ENCODE peak calls at places on chromosomes 2 and 18, in seven cellular contexts. U is gastrocnemius medialis; S is tibial nerve; E is adrenal gland; V is CD8-positive, alpha-beta memory T cell; I is uterus; W is PC-9. C is an unnamed sample.

GRCh38 chr2:72111061-72111460 is 36.6 kb downstream of the CYP26B1 start:
- DNase-seq in S (no peak), W (no peak), E (no peak), I (no peak), U (no peak), V (no peak), C (no peak)

GRCh38 chr2:60806988-60807681 is 51.1 kb downstream of the PAPOLG start:
- DNase-seq in S (no peak), V (peak; percentile 23), E (no peak), I (no peak), U (no peak), W (no peak), C (no peak)

GRCh38 chr18:21739604-21740473 is 753 bp upstream of the MIB1 start:
- DNase-seq in S (no peak), U (no peak), E (peak; percentile 22), I (peak; percentile 28), V (no peak), W (no peak), C (no peak)

GRCh38 chr2:101427240-101427639 is 39.9 kb upstream of the CREG2 start:
- DNase-seq in S (no peak), V (no peak), E (no peak), U (no peak), W (no peak), I (no peak), C (no peak)

GRCh38 chr18:58605027-58606020 is 23.6 kb downstream of the ALPK2 start:
- DNase-seq in V (peak; percentile 33), W (no peak), E (no peak), U (no peak), I (no peak), S (no peak), C (no peak)

GRCh38 chr2:9230881-9231280 is 24.3 kb downstream of the ASAP2 start:
- DNase-seq in W (no peak), S (no peak), V (no peak), I (peak; percentile 11), U (no peak), E (no peak), C (no peak)

GRCh38 chr2:26710174-26710573 is 17.7 kb downstream of the KCNK3 start:
- DNase-seq in U (no peak), S (no peak), V (no peak), W (no peak), E (no peak), I (no peak), C (no peak)

GRCh38 chr2:95761556-95761955 is 169.8 kb downstream of the TRIM43 start:
- DNase-seq in W (no peak), S (no peak), U (no peak), E (no peak), V (no peak), I (no peak), C (no peak)

GRCh38 chr2:212539145-212539880 is 711 bp upstream of the ERBB4 start:
- DNase-seq in S (peak; percentile 65), V (no peak), I (no peak), U (peak; percentile 69), W (peak; percentile 49), E (peak; percentile 29), C (no peak)

GRCh38 chr2:222398446-222398885 is 25.9 kb upstream of the SGPP2 start:
- DNase-seq in E (no peak), V (no peak), U (no peak), I (no peak), W (no peak), S (no peak), C (no peak)

GRCh38 chr18:7298149-7298548 is 67.3 kb downstream of the LRRC30 start:
- DNase-seq in W (no peak), V (no peak), E (no peak), I (no peak), U (no peak), S (no peak), C (no peak)

GRCh38 chr2:12637754-12638153 is 79.0 kb upstream of the TRIB2 start:
- DNase-seq in E (peak; percentile 25), U (no peak), I (no peak), S (no peak), V (no peak), W (no peak), C (no peak)

GRCh38 chr2:2765176-2765800 is 434.2 kb upstream of the MYT1L start:
- DNase-seq in I (no peak), U (no peak), V (no peak), E (no peak), W (no peak), S (no peak), C (no peak)

GRCh38 chr2:2763351-2763997 is 432.4 kb upstream of the MYT1L start:
- DNase-seq in V (no peak), S (no peak), W (no peak), U (no peak), I (no peak), E (no peak), C (no peak)

GRCh38 chr2:2764739-2765138 is 433.7 kb upstream of the MYT1L start:
- DNase-seq in V (no peak), E (no peak), I (no peak), S (no peak), W (no peak), U (no peak), C (no peak)

GRCh38 chr2:2762898-2763287 is 431.8 kb upstream of the MYT1L start:
- DNase-seq in V (no peak), I (no peak), S (no peak), U (no peak), W (no peak), E (no peak), C (no peak)

DNA sequence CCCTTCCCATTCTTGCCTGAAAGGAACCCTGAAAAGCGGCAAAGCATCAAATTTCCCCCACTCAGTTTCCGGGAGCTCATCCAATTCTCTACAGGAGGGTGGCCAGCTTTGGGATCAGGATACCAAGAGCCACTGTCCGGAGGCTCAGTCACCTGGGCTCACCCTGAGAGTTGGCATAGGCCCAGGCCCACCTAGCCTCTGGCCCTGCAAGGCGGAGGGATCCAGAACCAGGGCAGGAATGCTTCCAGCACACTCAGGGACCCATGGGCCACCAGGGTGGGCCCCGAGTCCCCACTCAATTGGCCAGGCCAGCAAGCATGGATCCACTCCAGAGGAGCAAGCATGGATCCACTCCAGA is 432.9 kb upstream of the MYT1L start:
- DNase-seq in W (no peak), U (peak; percentile 31), V (no peak), S (no peak), E (no peak), I (no peak), C (no peak)
- H3K9me3 ChIP-seq in W (no peaks in the 10 kb centered on the region), U (no peaks in the 10 kb centered on the region), V (no peaks in the 10 kb centered on the region), S (peaks cover 4% of the 10 kb centered on the region), E (no peaks in the 10 kb centered on the region), I (no peaks in the 10 kb centered on the region), C (no peaks in the 10 kb centered on the region)

GRCh38 chr2:107645586-107645985 is 181.1 kb upstream of the RGPD4 start:
- DNase-seq in I (no peak), E (no peak), S (no peak), V (no peak), W (no peak), U (no peak), C (no peak)
- H3K9me3 ChIP-seq in I (no peaks in the 10 kb centered on the region), E (no peaks in the 10 kb centered on the region), S (peaks cover 17% of the 10 kb centered on the region), V (peaks cover 3% of the 10 kb centered on the region), W (no peaks in the 10 kb centered on the region), U (no peaks in the 10 kb centered on the region), C (peaks cover 2% of the 10 kb centered on the region)

GRCh38 chr2:65487404-65487803 is 55.0 kb upstream of the SPRED2 start:
- DNase-seq in W (no peak), V (no peak), S (no peak), I (no peak), U (no peak), E (no peak), C (no peak)

GRCh38 chr2:65485839-65486238 is 53.4 kb upstream of the SPRED2 start:
- DNase-seq in I (no peak), V (no peak), S (no peak), E (no peak), U (no peak), W (no peak), C (no peak)

GRCh38 chr2:65486802-65487201 is 54.4 kb upstream of the SPRED2 start:
- DNase-seq in U (no peak), E (no peak), I (no peak), W (no peak), V (no peak), S (no peak), C (no peak)

GRCh38 chr2:65488527-65488926 is 56.1 kb upstream of the SPRED2 start:
- DNase-seq in W (no peak), I (no peak), U (no peak), V (no peak), S (no peak), E (no peak), C (no peak)

GRCh38 chr2:65486282-65486681 is 53.9 kb upstream of the SPRED2 start:
- DNase-seq in W (no peak), E (no peak), I (no peak), S (no peak), U (no peak), V (no peak), C (no peak)
- H3K9me3 ChIP-seq in W (peaks cover 50% of the 10 kb centered on the region), E (no peaks in the 10 kb centered on the region), I (no peaks in the 10 kb centered on the region), S (no peaks in the 10 kb centered on the region), U (no peaks in the 10 kb centered on the region), V (no peaks in the 10 kb centered on the region), C (no peaks in the 10 kb centered on the region)

DNA sequence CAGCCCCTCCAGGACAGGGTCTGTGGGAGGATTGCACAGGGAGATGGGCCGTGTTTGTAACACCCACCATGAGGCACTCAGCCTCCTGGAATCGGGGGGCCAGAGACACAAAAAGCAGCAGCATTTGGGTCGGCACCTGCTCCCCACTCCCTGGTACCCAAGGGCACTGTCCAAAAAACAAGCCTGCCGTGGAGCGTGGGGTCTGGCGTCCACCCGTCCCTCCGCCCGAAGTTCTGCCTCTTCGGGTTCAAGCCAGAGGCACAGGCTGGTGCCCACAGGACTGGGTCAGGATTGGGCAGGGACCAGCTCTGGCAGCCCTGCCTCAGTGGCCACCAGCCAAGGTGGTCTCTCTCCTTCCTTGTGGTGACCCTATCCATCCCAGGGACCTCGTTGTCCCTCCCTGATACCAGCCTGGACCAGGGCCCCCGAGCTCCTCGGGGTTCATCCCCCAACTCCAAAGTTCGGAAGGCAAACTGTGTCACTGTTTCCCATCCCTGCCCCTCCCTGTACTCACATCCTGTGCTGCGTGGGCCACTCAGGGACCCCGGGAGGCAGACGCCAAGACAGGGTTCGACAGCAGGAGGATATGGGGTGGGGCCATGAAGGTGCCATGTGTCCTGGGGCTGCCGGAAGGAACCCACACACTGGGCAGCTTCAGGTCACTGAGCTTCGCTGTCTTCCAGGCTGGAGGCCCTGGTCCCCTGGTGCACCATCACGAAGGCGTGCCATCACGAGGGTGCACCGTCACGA is 126.0 kb upstream of the HDAC4 start:
- DNase-seq in U (no peak), E (no peak), W (no peak), S (no peak), I (no peak), V (no peak), C (no peak)
- H3K9me3 ChIP-seq in U (no peaks in the 10 kb centered on the region), E (no peaks in the 10 kb centered on the region), W (no peaks in the 10 kb centered on the region), S (no peaks in the 10 kb centered on the region), I (no peaks in the 10 kb centered on the region), V (no peaks in the 10 kb centered on the region), C (no peaks in the 10 kb centered on the region)